ENCODE peak calls at places on chromosomes 3 and 15, in six cellular contexts. D, O, Z, T, B and S are unnamed samples.

GRCh38 chr3:113485161-113485609 is 29.8 kb downstream of the SPICE1 start:
- DNase-seq in D (no peak), O (no peak), Z (no peak), T (no peak), B (no peak), S (no peak)

GRCh38 chr3:188082040-188082439 is 71.9 kb upstream of the LPP start:
- DNase-seq in D (no peak), O (peak; percentile 66), Z (no peak), T (no peak), B (no peak), S (no peak)

GRCh38 chr15:37095993-37096877 is 4.1 kb downstream of the MEIS2 start:
- DNase-seq in D (no peak), O (no peak), Z (no peak), T (no peak), B (no peak), S (no peak)

GRCh38 chr3:194749631-194750271 is 64.1 kb downstream of the FAM43A start:
- DNase-seq in D (no peak), O (no peak), Z (no peak), T (no peak), B (no peak), S (no peak)

GRCh38 chr3:12768579-12769527 is 9.8 kb upstream of the TMEM40 start:
- DNase-seq in D (no peak), O (no peak), Z (no peak), T (no peak), B (no peak), S (no peak)

GRCh38 chr3:16871915-16872842 is 12.6 kb upstream of the PLCL2 start:
- DNase-seq in D (no peak), O (peak; percentile 23), Z (no peak), T (no peak), B (no peak), S (no peak)

GRCh38 chr3:30297112-30297511 is 309.3 kb upstream of the TGFBR2 start:
- DNase-seq in D (no peak), O (no peak), Z (no peak), T (no peak), B (no peak), S (no peak)

GRCh38 chr3:171846594-171846993 is 3.4 kb downstream of the TMEM212 start:
- DNase-seq in D (no peak), O (no peak), Z (no peak), T (peak; percentile 50), B (no peak), S (no peak)

GRCh38 chr3:12367346-12367745 is 78.5 kb downstream of the PPARG start:
- DNase-seq in D (no peak), O (no peak), Z (no peak), T (no peak), B (no peak), S (no peak)

GRCh38 chr3:13193320-13194284 is 120.4 kb upstream of the IQSEC1 start:
- DNase-seq in D (no peak), O (peak; percentile 26), Z (no peak), T (no peak), B (no peak), S (no peak)

GRCh38 chr3:25281041-25281842 is 146.8 kb upstream of the RARB start:
- DNase-seq in D (no peak), O (no peak), Z (no peak), T (no peak), B (no peak), S (no peak)

GRCh38 chr3:25527796-25528195 is 99.7 kb downstream of the RARB start:
- DNase-seq in D (no peak), O (no peak), Z (no peak), T (no peak), B (no peak), S (no peak)

GRCh38 chr3:17330660-17331059 is 411.8 kb downstream of the TBC1D5 start:
- DNase-seq in D (no peak), O (no peak), Z (no peak), T (no peak), B (no peak), S (no peak)

GRCh38 chr3:20054549-20054987 is 14.3 kb downstream of the KAT2B start:
- DNase-seq in D (peak; percentile 90), O (peak; percentile 87), Z (peak; percentile 45), T (peak; percentile 99), B (peak; percentile 16), S (no peak)

GRCh38 chr3:152902141-152902669 is 67.3 kb downstream of the P2RY1 start:
- DNase-seq in D (no peak), O (peak; percentile 13), Z (no peak), T (no peak), B (no peak), S (no peak)

GRCh38 chr3:4083225-4084015 is 219.7 kb upstream of the SETMAR start:
- DNase-seq in D (no peak), O (no peak), Z (no peak), T (no peak), B (no peak), S (no peak)

GRCh38 chr15:90001062-90001682 is at the start of gene ZNF710:
- DNase-seq in D (peak; percentile 51), O (peak; percentile 64), Z (no peak), T (peak; percentile 21), B (peak; percentile 52), S (peak; percentile 67)

GRCh38 chr3:39410893-39411292 is 4.4 kb downstream of the RPSA start:
- DNase-seq in D (no peak), O (no peak), Z (no peak), T (no peak), B (no peak), S (no peak)

GRCh38 chr3:123605789-123606234 is 21.0 kb upstream of the HACD2 start:
- DNase-seq in D (no peak), O (peak; percentile 44), Z (no peak), T (peak; percentile 83), B (peak; percentile 28), S (peak; percentile 44)

GRCh38 chr3:117893638-117894037 is 1141.0 kb downstream of the IGSF11 start:
- DNase-seq in D (no peak), O (peak; percentile 27), Z (no peak), T (peak; percentile 61), B (no peak), S (no peak)

GRCh38 chr3:159631226-159631625 is 357.4 kb upstream of the IL12A start:
- DNase-seq in D (no peak), O (no peak), Z (no peak), T (no peak), B (no peak), S (no peak)

GRCh38 chr3:141383555-141384129 is 15.3 kb downstream of the ZBTB38 start:
- DNase-seq in D (no peak), O (peak; percentile 37), Z (no peak), T (no peak), B (no peak), S (no peak)

GRCh38 chr15:25787381-25787780 is 75.7 kb downstream of the ATP10A start:
- DNase-seq in D (peak; percentile 15), O (no peak), Z (no peak), T (no peak), B (no peak), S (no peak)

GRCh38 chr15:42704492-42704926 is 32.4 kb downstream of the CDAN1 start:
- DNase-seq in D (no peak), O (peak; percentile 69), Z (peak; percentile 47), T (peak; percentile 42), B (peak; percentile 69), S (peak; percentile 70)

GRCh38 chr3:190305406-190305805 is 16.8 kb downstream of the CLDN1 start:
- DNase-seq in D (no peak), O (peak; percentile 57), Z (no peak), T (no peak), B (no peak), S (no peak)

GRCh38 chr3:190182418-190183043 is 61.8 kb upstream of the P3H2 start:
- DNase-seq in D (no peak), O (peak; percentile 50), Z (no peak), T (peak; percentile 61), B (no peak), S (no peak)

GRCh38 chr15:58669108-58669507 is 80.4 kb downstream of the ADAM10 start:
- DNase-seq in D (no peak), O (no peak), Z (no peak), T (no peak), B (no peak), S (no peak)

GRCh38 chr15:60328852-60329443 is 68.8 kb downstream of the ANXA2 start:
- DNase-seq in D (no peak), O (peak; percentile 38), Z (no peak), T (peak; percentile 14), B (peak; percentile 29), S (peak; percentile 18)

GRCh38 chr3:184235381-184236032 is 6.1 kb downstream of the VWA5B2 start:
- DNase-seq in D (no peak), O (no peak), Z (no peak), T (peak; percentile 25), B (no peak), S (no peak)